ENCODE peak calls at places on chromosomes 7 and 10, in nine cellular contexts. One of them, this sample, is unnamed. For H3K36me3, the result is how much of the 10 kb centered on the place peaks cover.

GRCh38 chr7:36951257-36951697 is 227.0 kb upstream of the AOAH start:
- DNase-seq in ascending aorta: no peak
- DNase-seq in mucosa of descending colon: no peak
- DNase-seq in lung: no peak
- DNase-seq in right lobe of liver: no peak
- DNase-seq in esophagus squamous epithelium: no peak
- DNase-seq in spleen: no peak
- DNase-seq in kidney epithelial cell: no peak
- DNase-seq in cardiac muscle cell: no peak
- DNase-seq in this sample: no peak

GRCh38 chr10:8350250-8350967 is 295.9 kb downstream of the GATA3 start:
- DNase-seq in ascending aorta: no peak
- DNase-seq in mucosa of descending colon: no peak
- DNase-seq in lung: no peak
- DNase-seq in right lobe of liver: no peak
- DNase-seq in esophagus squamous epithelium: no peak
- DNase-seq in spleen: no peak
- DNase-seq in kidney epithelial cell: no peak
- DNase-seq in cardiac muscle cell: no peak
- DNase-seq in this sample: no peak

GRCh38 chr10:16907720-16908119 is 90.5 kb upstream of the RSU1 start:
- DNase-seq in ascending aorta: no peak
- DNase-seq in mucosa of descending colon: no peak
- DNase-seq in lung: no peak
- DNase-seq in right lobe of liver: no peak
- DNase-seq in esophagus squamous epithelium: no peak
- DNase-seq in spleen: no peak
- DNase-seq in kidney epithelial cell: no peak
- DNase-seq in cardiac muscle cell: no peak
- DNase-seq in this sample: no peak

GRCh38 chr7:104267701-104268368 is 60.0 kb upstream of the ORC5 start:
- DNase-seq in ascending aorta: no peak
- DNase-seq in mucosa of descending colon: no peak
- DNase-seq in lung: no peak
- DNase-seq in right lobe of liver: no peak
- DNase-seq in esophagus squamous epithelium: no peak
- DNase-seq in spleen: no peak
- DNase-seq in kidney epithelial cell: no peak
- DNase-seq in cardiac muscle cell: no peak
- DNase-seq in this sample: peak

GRCh38 chr10:99850767-99851127 is 68.3 kb downstream of the ABCC2 start:
- DNase-seq in ascending aorta: no peak
- DNase-seq in mucosa of descending colon: no peak
- DNase-seq in lung: no peak
- DNase-seq in right lobe of liver: no peak
- DNase-seq in esophagus squamous epithelium: no peak
- DNase-seq in spleen: no peak
- DNase-seq in kidney epithelial cell: no peak
- DNase-seq in cardiac muscle cell: no peak
- DNase-seq in this sample: no peak

GRCh38 chr10:62788861-62789467 is 15.6 kb upstream of the ADO start:
- DNase-seq in ascending aorta: no peak
- DNase-seq in mucosa of descending colon: no peak
- DNase-seq in lung: no peak
- DNase-seq in right lobe of liver: no peak
- DNase-seq in esophagus squamous epithelium: no peak
- DNase-seq in spleen: no peak
- DNase-seq in kidney epithelial cell: no peak
- DNase-seq in cardiac muscle cell: no peak
- DNase-seq in this sample: no peak

GRCh38 chr10:59006511-59007306 is 169.7 kb upstream of the PHYHIPL start:
- DNase-seq in ascending aorta: no peak
- DNase-seq in mucosa of descending colon: peak
- DNase-seq in lung: no peak
- DNase-seq in right lobe of liver: no peak
- DNase-seq in esophagus squamous epithelium: no peak
- DNase-seq in spleen: no peak
- DNase-seq in kidney epithelial cell: peak
- DNase-seq in cardiac muscle cell: no peak
- DNase-seq in this sample: peak

GRCh38 chr7:116797611-116798010 is 64.8 kb upstream of the CAPZA2 start:
- DNase-seq in ascending aorta: no peak
- DNase-seq in mucosa of descending colon: peak
- DNase-seq in lung: no peak
- DNase-seq in right lobe of liver: no peak
- DNase-seq in esophagus squamous epithelium: no peak
- DNase-seq in spleen: no peak
- DNase-seq in kidney epithelial cell: no peak
- DNase-seq in cardiac muscle cell: no peak
- DNase-seq in this sample: peak

GRCh38 chr7:80449841-80450240 is 62.0 kb downstream of the GNAT3 start:
- DNase-seq in ascending aorta: no peak
- DNase-seq in mucosa of descending colon: peak
- DNase-seq in lung: no peak
- DNase-seq in right lobe of liver: no peak
- DNase-seq in esophagus squamous epithelium: no peak
- DNase-seq in spleen: no peak
- DNase-seq in kidney epithelial cell: no peak
- DNase-seq in cardiac muscle cell: no peak
- DNase-seq in this sample: no peak

GRCh38 chr7:6242561-6242960 is 29.9 kb downstream of the CYTH3 start:
- DNase-seq in ascending aorta: no peak
- DNase-seq in mucosa of descending colon: no peak
- DNase-seq in lung: no peak
- DNase-seq in right lobe of liver: no peak
- DNase-seq in esophagus squamous epithelium: no peak
- DNase-seq in spleen: no peak
- DNase-seq in kidney epithelial cell: no peak
- DNase-seq in cardiac muscle cell: no peak
- DNase-seq in this sample: no peak

GRCh38 chr10:97689637-97690036 is 2.6 kb upstream of the AVPI1 start:
- DNase-seq in ascending aorta: no peak
- DNase-seq in mucosa of descending colon: no peak
- DNase-seq in lung: peak
- DNase-seq in right lobe of liver: no peak
- DNase-seq in esophagus squamous epithelium: no peak
- DNase-seq in spleen: peak
- DNase-seq in kidney epithelial cell: peak
- DNase-seq in cardiac muscle cell: no peak
- DNase-seq in this sample: peak

GRCh38 chr10:34522542-34522941 is 292.6 kb downstream of the PARD3 start:
- DNase-seq in ascending aorta: no peak
- DNase-seq in mucosa of descending colon: peak
- DNase-seq in lung: no peak
- DNase-seq in right lobe of liver: no peak
- DNase-seq in esophagus squamous epithelium: no peak
- DNase-seq in spleen: no peak
- DNase-seq in kidney epithelial cell: no peak
- DNase-seq in cardiac muscle cell: peak
- DNase-seq in this sample: no peak

GRCh38 chr10:17383801-17384445 is 70.5 kb downstream of the ST8SIA6 start:
- DNase-seq in ascending aorta: no peak
- DNase-seq in mucosa of descending colon: no peak
- DNase-seq in lung: no peak
- DNase-seq in right lobe of liver: no peak
- DNase-seq in esophagus squamous epithelium: no peak
- DNase-seq in spleen: no peak
- DNase-seq in kidney epithelial cell: no peak
- DNase-seq in cardiac muscle cell: no peak
- DNase-seq in this sample: no peak

GRCh38 chr7:27192546-27193334 is 7.2 kb downstream of the HOXA13 start:
- DNase-seq in ascending aorta: no peak
- DNase-seq in mucosa of descending colon: peak
- DNase-seq in lung: no peak
- DNase-seq in right lobe of liver: no peak
- DNase-seq in esophagus squamous epithelium: no peak
- DNase-seq in spleen: peak
- DNase-seq in kidney epithelial cell: no peak
- DNase-seq in cardiac muscle cell: no peak
- DNase-seq in this sample: no peak
- H3K4me3 ChIP-seq in ascending aorta: peak
- H3K4me3 ChIP-seq in mucosa of descending colon: peak
- H3K4me3 ChIP-seq in lung: no peak
- H3K4me3 ChIP-seq in right lobe of liver: no peak
- H3K4me3 ChIP-seq in esophagus squamous epithelium: no peak
- H3K4me3 ChIP-seq in spleen: peak
- H3K4me3 ChIP-seq in kidney epithelial cell: peak
- H3K4me3 ChIP-seq in cardiac muscle cell: no peak
- H3K4me3 ChIP-seq in this sample: no peak

DNA sequence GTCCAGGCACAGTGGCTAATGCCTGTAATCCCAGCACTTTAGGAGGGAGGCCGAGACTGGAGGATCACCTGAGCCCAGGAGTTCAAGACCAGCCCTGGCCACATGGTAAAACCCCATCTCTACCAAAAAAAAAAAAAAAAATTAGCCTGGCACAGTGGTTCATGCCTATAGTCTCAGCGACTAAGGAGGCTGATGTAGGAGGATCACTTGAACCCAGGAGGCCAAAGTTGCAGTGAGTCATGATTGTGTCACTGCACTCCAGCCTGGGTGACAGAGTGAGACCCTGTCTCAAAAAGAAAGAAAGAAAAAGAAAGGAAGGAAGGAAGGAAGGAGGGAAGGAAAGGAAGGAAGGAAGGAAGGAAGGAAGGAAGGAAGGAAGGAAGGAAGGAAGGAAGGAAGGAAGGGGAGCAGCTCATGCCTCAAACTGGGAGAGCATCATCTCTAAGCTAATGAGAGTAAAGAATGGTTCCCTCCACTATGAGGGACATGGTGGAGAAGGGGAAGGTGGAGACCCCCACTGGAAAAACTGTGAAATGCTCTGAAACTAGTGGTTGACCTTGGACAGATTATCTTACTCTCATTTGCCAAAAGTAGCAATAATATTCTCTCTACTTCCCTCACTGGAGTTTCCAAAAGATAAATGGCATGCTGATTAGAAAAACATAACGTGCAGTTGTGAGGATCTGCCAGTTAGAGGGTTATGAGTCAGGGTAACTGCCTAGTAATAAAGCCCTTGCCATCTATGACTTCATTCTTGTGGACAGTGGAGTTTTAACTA is 16.8 kb downstream of the GIMAP5 start:
- DNase-seq in ascending aorta: no peak
- DNase-seq in mucosa of descending colon: no peak
- DNase-seq in lung: no peak
- DNase-seq in right lobe of liver: no peak
- DNase-seq in esophagus squamous epithelium: no peak
- DNase-seq in spleen: no peak
- DNase-seq in kidney epithelial cell: no peak
- DNase-seq in cardiac muscle cell: peak
- DNase-seq in this sample: no peak
- TF ChIP-seq CTCF in ascending aorta: no peak
- TF ChIP-seq CTCF in mucosa of descending colon: no peak
- TF ChIP-seq CTCF in lung: no peak
- TF ChIP-seq CTCF in right lobe of liver: peak
- TF ChIP-seq CTCF in esophagus squamous epithelium: peak
- TF ChIP-seq CTCF in spleen: peak
- TF ChIP-seq CTCF in kidney epithelial cell: peak
- TF ChIP-seq CTCF in cardiac muscle cell: peak
- TF ChIP-seq CTCF in this sample: no peak

GRCh38 chr7:99433158-99433557 is 5.4 kb downstream of the PTCD1 start:
- DNase-seq in ascending aorta: no peak
- DNase-seq in mucosa of descending colon: no peak
- DNase-seq in lung: no peak
- DNase-seq in right lobe of liver: no peak
- DNase-seq in esophagus squamous epithelium: no peak
- DNase-seq in spleen: no peak
- DNase-seq in kidney epithelial cell: no peak
- DNase-seq in cardiac muscle cell: no peak
- DNase-seq in this sample: no peak

GRCh38 chr7:99429756-99430155 is 8.8 kb downstream of the PTCD1 start:
- DNase-seq in ascending aorta: no peak
- DNase-seq in mucosa of descending colon: no peak
- DNase-seq in lung: no peak
- DNase-seq in right lobe of liver: no peak
- DNase-seq in esophagus squamous epithelium: no peak
- DNase-seq in spleen: no peak
- DNase-seq in kidney epithelial cell: no peak
- DNase-seq in cardiac muscle cell: no peak
- DNase-seq in this sample: no peak

GRCh38 chr7:99424932-99425730 is 13.5 kb downstream of the PTCD1 start:
- DNase-seq in ascending aorta: no peak
- DNase-seq in mucosa of descending colon: no peak
- DNase-seq in lung: no peak
- DNase-seq in right lobe of liver: no peak
- DNase-seq in esophagus squamous epithelium: no peak
- DNase-seq in spleen: no peak
- DNase-seq in kidney epithelial cell: no peak
- DNase-seq in cardiac muscle cell: no peak
- DNase-seq in this sample: no peak

GRCh38 chr7:99428972-99429566 is 9.5 kb downstream of the PTCD1 start:
- DNase-seq in ascending aorta: no peak
- DNase-seq in mucosa of descending colon: no peak
- DNase-seq in lung: no peak
- DNase-seq in right lobe of liver: no peak
- DNase-seq in esophagus squamous epithelium: no peak
- DNase-seq in spleen: no peak
- DNase-seq in kidney epithelial cell: no peak
- DNase-seq in cardiac muscle cell: no peak
- DNase-seq in this sample: no peak
- H3K36me3 ChIP-seq in ascending aorta: half or more
- H3K36me3 ChIP-seq in mucosa of descending colon: under half
- H3K36me3 ChIP-seq in lung: half or more
- H3K36me3 ChIP-seq in right lobe of liver: under half
- H3K36me3 ChIP-seq in esophagus squamous epithelium: half or more
- H3K36me3 ChIP-seq in spleen: half or more
- H3K36me3 ChIP-seq in kidney epithelial cell: under half
- H3K36me3 ChIP-seq in cardiac muscle cell: under half
- H3K36me3 ChIP-seq in this sample: under half

GRCh38 chr7:45198986-45199385 is 41.4 kb downstream of the RAMP3 start:
- DNase-seq in ascending aorta: no peak
- DNase-seq in mucosa of descending colon: no peak
- DNase-seq in lung: no peak
- DNase-seq in right lobe of liver: no peak
- DNase-seq in esophagus squamous epithelium: no peak
- DNase-seq in spleen: no peak
- DNase-seq in kidney epithelial cell: no peak
- DNase-seq in cardiac muscle cell: no peak
- DNase-seq in this sample: no peak

GRCh38 chr7:45199506-45199905 is 41.9 kb downstream of the RAMP3 start:
- DNase-seq in ascending aorta: no peak
- DNase-seq in mucosa of descending colon: no peak
- DNase-seq in lung: no peak
- DNase-seq in right lobe of liver: no peak
- DNase-seq in esophagus squamous epithelium: no peak
- DNase-seq in spleen: no peak
- DNase-seq in kidney epithelial cell: no peak
- DNase-seq in cardiac muscle cell: no peak
- DNase-seq in this sample: no peak

GRCh38 chr7:45202618-45203017 is 45.0 kb downstream of the RAMP3 start:
- DNase-seq in ascending aorta: no peak
- DNase-seq in mucosa of descending colon: no peak
- DNase-seq in lung: no peak
- DNase-seq in right lobe of liver: no peak
- DNase-seq in esophagus squamous epithelium: no peak
- DNase-seq in spleen: no peak
- DNase-seq in kidney epithelial cell: no peak
- DNase-seq in cardiac muscle cell: no peak
- DNase-seq in this sample: no peak

GRCh38 chr7:45203459-45203858 is 45.9 kb downstream of the RAMP3 start:
- DNase-seq in ascending aorta: no peak
- DNase-seq in mucosa of descending colon: no peak
- DNase-seq in lung: no peak
- DNase-seq in right lobe of liver: no peak
- DNase-seq in esophagus squamous epithelium: no peak
- DNase-seq in spleen: no peak
- DNase-seq in kidney epithelial cell: no peak
- DNase-seq in cardiac muscle cell: no peak
- DNase-seq in this sample: no peak

GRCh38 chr7:45203947-45204445 is 46.4 kb downstream of the RAMP3 start:
- DNase-seq in ascending aorta: no peak
- DNase-seq in mucosa of descending colon: no peak
- DNase-seq in lung: no peak
- DNase-seq in right lobe of liver: no peak
- DNase-seq in esophagus squamous epithelium: no peak
- DNase-seq in spleen: no peak
- DNase-seq in kidney epithelial cell: no peak
- DNase-seq in cardiac muscle cell: no peak
- DNase-seq in this sample: peak
- H3K4me3 ChIP-seq in ascending aorta: no peak
- H3K4me3 ChIP-seq in mucosa of descending colon: no peak
- H3K4me3 ChIP-seq in lung: no peak
- H3K4me3 ChIP-seq in right lobe of liver: no peak
- H3K4me3 ChIP-seq in esophagus squamous epithelium: no peak
- H3K4me3 ChIP-seq in spleen: no peak
- H3K4me3 ChIP-seq in kidney epithelial cell: no peak
- H3K4me3 ChIP-seq in cardiac muscle cell: no peak
- H3K4me3 ChIP-seq in this sample: no peak

This sample was measured in bronchial epithelial cell.